ENCODE peak calls at places on chromosomes 4 and X, in four cellular contexts. N is endothelial cell; X is H7; W is activated CD4-positive, alpha-beta T cell treated with anti-CD3 and anti-CD28 coated beads, Interleukin-2, amount 50 U/mL, for 48 hours. A is an unnamed sample.

GRCh38 chrX:154327026-154327820 is 31.6 kb downstream of the TKTL1 start:
- DNase-seq in N (no peak), X (no peak), W (peak), A (no peak)

GRCh38 chr4:14249226-14249625 is 621.7 kb upstream of the BOD1L1 start:
- DNase-seq in N (no peak), X (no peak), W (no peak), A (no peak)

GRCh38 chr4:185352202-185352601 is 43.5 kb downstream of the LRP2BP start:
- DNase-seq in N (no peak), X (no peak), W (no peak), A (no peak)

GRCh38 chr4:176482972-176483371 is 163.2 kb downstream of the SPCS3 start:
- DNase-seq in N (no peak), X (no peak), W (no peak), A (no peak)

GRCh38 chrX:18548996-18549395 is 122.9 kb downstream of the RS1 start:
- DNase-seq in N (no peak), X (no peak), W (no peak), A (no peak)

GRCh38 chr4:105246712-105247111 is 100.0 kb downstream of the TET2 start:
- DNase-seq in N (no peak), X (no peak), W (no peak), A (no peak)

GRCh38 chr4:38664704-38665401 is 854 bp downstream of the KLF3 start:
- DNase-seq in N (peak), X (peak), W (peak), A (peak)

GRCh38 chr4:70473691-70474090 is 1.7 kb downstream of the MUC7 start:
- DNase-seq in N (no peak), X (no peak), W (no peak), A (no peak)

GRCh38 chrX:24030597-24030996 is 3.6 kb upstream of the KLHL15 start:
- DNase-seq in N (no peak), X (no peak), W (no peak), A (no peak)

GRCh38 chrX:148588649-148589310 is 88.4 kb downstream of the AFF2 start:
- DNase-seq in N (no peak), X (no peak), W (no peak), A (no peak)

GRCh38 chrX:101108293-101108692 is 10.3 kb downstream of the CENPI start:
- DNase-seq in N (no peak), X (no peak), W (no peak), A (no peak)

GRCh38 chr4:156568041-156568440 is 403.6 kb downstream of the PDGFC start:
- DNase-seq in N (no peak), X (no peak), W (no peak), A (no peak)

GRCh38 chrX:75155454-75155829 is 641 bp downstream of the ABCB7 start:
- DNase-seq in N (no peak), X (no peak), W (no peak), A (no peak)

GRCh38 chr4:15118281-15118680 is 116.0 kb downstream of the CPEB2 start:
- DNase-seq in N (no peak), X (no peak), W (no peak), A (no peak)

GRCh38 chrX:12700745-12701144 is 90.5 kb upstream of the PRPS2 start:
- DNase-seq in N (no peak), X (no peak), W (no peak), A (no peak)

A was measured in stimulated activated naive CD8-positive, alpha-beta T cell treated with anti-CD3 and anti-CD28 coated beads, Interleukin-15, Interleukin-2, amounts not matched to agents 100 U/mL and 50 U/mL, for 24 hours.